ENCODE peak calls at places on chromosomes 6 and 20, in nine cellular contexts. One of them, this sample, is unnamed.
A peak's percentile ranks its signal among the peaks of the same experiment; 100 is the strongest.

GRCh38 chr6:141265748-141266647 is 866.7 kb upstream of the GJE1 start:
- DNase-seq in NCI-H1092 treated with DMSO at 0.1 percent for 48 hours: peak; percentile 44
- DNase-seq in kidney: no peak
- DNase-seq in NCI-H446 treated with DMSO at 0.1 percent for 48 hours: no peak
- DNase-seq in fibroblast of lung: peak; percentile 14
- DNase-seq in Panc1: no peak
- DNase-seq in HuH-7: no peak
- DNase-seq in C1 segment of cervical spinal cord: no peak
- DNase-seq in stimulated activated CD8-positive, alpha-beta memory T cell treated with anti-CD3 and anti-CD28 coated beads, Interleukin-7, amount 100 ng/mL, for 1 hour: no peak
- DNase-seq in this sample: no peak

GRCh38 chr6:109491207-109491938 is 8.4 kb upstream of the ZBTB24 start:
- DNase-seq in NCI-H1092 treated with DMSO at 0.1 percent for 48 hours: no peak
- DNase-seq in kidney: no peak
- DNase-seq in NCI-H446 treated with DMSO at 0.1 percent for 48 hours: no peak
- DNase-seq in fibroblast of lung: peak; percentile 19
- DNase-seq in Panc1: no peak
- DNase-seq in HuH-7: no peak
- DNase-seq in C1 segment of cervical spinal cord: no peak
- DNase-seq in stimulated activated CD8-positive, alpha-beta memory T cell treated with anti-CD3 and anti-CD28 coated beads, Interleukin-7, amount 100 ng/mL, for 1 hour: no peak
- DNase-seq in this sample: no peak

GRCh38 chr20:9615118-9615517 is 100.7 kb downstream of the LAMP5 start:
- DNase-seq in NCI-H1092 treated with DMSO at 0.1 percent for 48 hours: no peak
- DNase-seq in kidney: no peak
- DNase-seq in NCI-H446 treated with DMSO at 0.1 percent for 48 hours: no peak
- DNase-seq in fibroblast of lung: no peak
- DNase-seq in Panc1: no peak
- DNase-seq in HuH-7: no peak
- DNase-seq in C1 segment of cervical spinal cord: no peak
- DNase-seq in stimulated activated CD8-positive, alpha-beta memory T cell treated with anti-CD3 and anti-CD28 coated beads, Interleukin-7, amount 100 ng/mL, for 1 hour: no peak
- DNase-seq in this sample: no peak

GRCh38 chr6:157143171-157143884 is 180.0 kb downstream of the TMEM242 start:
- DNase-seq in NCI-H1092 treated with DMSO at 0.1 percent for 48 hours: peak; percentile 60
- DNase-seq in kidney: no peak
- DNase-seq in NCI-H446 treated with DMSO at 0.1 percent for 48 hours: peak; percentile 89
- DNase-seq in fibroblast of lung: peak; percentile 96
- DNase-seq in Panc1: no peak
- DNase-seq in HuH-7: no peak
- DNase-seq in C1 segment of cervical spinal cord: no peak
- DNase-seq in stimulated activated CD8-positive, alpha-beta memory T cell treated with anti-CD3 and anti-CD28 coated beads, Interleukin-7, amount 100 ng/mL, for 1 hour: no peak
- DNase-seq in this sample: no peak

GRCh38 chr6:72363844-72364740 is 257.8 kb upstream of the KCNQ5 start:
- DNase-seq in NCI-H1092 treated with DMSO at 0.1 percent for 48 hours: no peak
- DNase-seq in kidney: no peak
- DNase-seq in NCI-H446 treated with DMSO at 0.1 percent for 48 hours: peak; percentile 71
- DNase-seq in fibroblast of lung: peak; percentile 99
- DNase-seq in Panc1: peak; percentile 41
- DNase-seq in HuH-7: no peak
- DNase-seq in C1 segment of cervical spinal cord: no peak
- DNase-seq in stimulated activated CD8-positive, alpha-beta memory T cell treated with anti-CD3 and anti-CD28 coated beads, Interleukin-7, amount 100 ng/mL, for 1 hour: no peak
- DNase-seq in this sample: no peak

GRCh38 chr20:63156221-63156671 is 59.7 kb downstream of the YTHDF1 start:
- DNase-seq in NCI-H1092 treated with DMSO at 0.1 percent for 48 hours: peak; percentile 3
- DNase-seq in kidney: peak; percentile 58
- DNase-seq in NCI-H446 treated with DMSO at 0.1 percent for 48 hours: no peak
- DNase-seq in fibroblast of lung: no peak
- DNase-seq in Panc1: no peak
- DNase-seq in HuH-7: no peak
- DNase-seq in C1 segment of cervical spinal cord: no peak
- DNase-seq in stimulated activated CD8-positive, alpha-beta memory T cell treated with anti-CD3 and anti-CD28 coated beads, Interleukin-7, amount 100 ng/mL, for 1 hour: no peak
- DNase-seq in this sample: no peak

GRCh38 chr6:119172813-119173212 is 94.3 kb upstream of the FAM184A start:
- DNase-seq in NCI-H1092 treated with DMSO at 0.1 percent for 48 hours: no peak
- DNase-seq in kidney: no peak
- DNase-seq in NCI-H446 treated with DMSO at 0.1 percent for 48 hours: no peak
- DNase-seq in fibroblast of lung: no peak
- DNase-seq in Panc1: no peak
- DNase-seq in HuH-7: no peak
- DNase-seq in C1 segment of cervical spinal cord: no peak
- DNase-seq in stimulated activated CD8-positive, alpha-beta memory T cell treated with anti-CD3 and anti-CD28 coated beads, Interleukin-7, amount 100 ng/mL, for 1 hour: no peak
- DNase-seq in this sample: no peak

GRCh38 chr6:144216668-144217218 is 66.4 kb downstream of the STX11 start:
- DNase-seq in NCI-H1092 treated with DMSO at 0.1 percent for 48 hours: no peak
- DNase-seq in kidney: peak; percentile 91
- DNase-seq in NCI-H446 treated with DMSO at 0.1 percent for 48 hours: no peak
- DNase-seq in fibroblast of lung: no peak
- DNase-seq in Panc1: no peak
- DNase-seq in HuH-7: no peak
- DNase-seq in C1 segment of cervical spinal cord: no peak
- DNase-seq in stimulated activated CD8-positive, alpha-beta memory T cell treated with anti-CD3 and anti-CD28 coated beads, Interleukin-7, amount 100 ng/mL, for 1 hour: no peak
- DNase-seq in this sample: no peak

GRCh38 chr20:31968299-31969126 is 562 bp downstream of the XKR7 start:
- DNase-seq in NCI-H1092 treated with DMSO at 0.1 percent for 48 hours: peak; percentile 15
- DNase-seq in kidney: peak; percentile 92
- DNase-seq in NCI-H446 treated with DMSO at 0.1 percent for 48 hours: no peak
- DNase-seq in fibroblast of lung: peak; percentile 54
- DNase-seq in Panc1: no peak
- DNase-seq in HuH-7: peak; percentile 96
- DNase-seq in C1 segment of cervical spinal cord: peak; percentile 41
- DNase-seq in stimulated activated CD8-positive, alpha-beta memory T cell treated with anti-CD3 and anti-CD28 coated beads, Interleukin-7, amount 100 ng/mL, for 1 hour: peak; percentile 72
- DNase-seq in this sample: no peak

GRCh38 chr6:220736-221475 is 71.4 kb upstream of the DUSP22 start:
- DNase-seq in NCI-H1092 treated with DMSO at 0.1 percent for 48 hours: no peak
- DNase-seq in kidney: no peak
- DNase-seq in NCI-H446 treated with DMSO at 0.1 percent for 48 hours: no peak
- DNase-seq in fibroblast of lung: peak; percentile 38
- DNase-seq in Panc1: no peak
- DNase-seq in HuH-7: no peak
- DNase-seq in C1 segment of cervical spinal cord: no peak
- DNase-seq in stimulated activated CD8-positive, alpha-beta memory T cell treated with anti-CD3 and anti-CD28 coated beads, Interleukin-7, amount 100 ng/mL, for 1 hour: no peak
- DNase-seq in this sample: no peak

GRCh38 chr6:111154981-111155380 is 67.7 kb downstream of the SLC16A10 start:
- DNase-seq in NCI-H1092 treated with DMSO at 0.1 percent for 48 hours: no peak
- DNase-seq in kidney: no peak
- DNase-seq in NCI-H446 treated with DMSO at 0.1 percent for 48 hours: no peak
- DNase-seq in fibroblast of lung: no peak
- DNase-seq in Panc1: no peak
- DNase-seq in HuH-7: no peak
- DNase-seq in C1 segment of cervical spinal cord: no peak
- DNase-seq in stimulated activated CD8-positive, alpha-beta memory T cell treated with anti-CD3 and anti-CD28 coated beads, Interleukin-7, amount 100 ng/mL, for 1 hour: no peak
- DNase-seq in this sample: no peak

GRCh38 chr6:4920914-4921410 is 82.9 kb downstream of the RPP40 start:
- DNase-seq in NCI-H1092 treated with DMSO at 0.1 percent for 48 hours: no peak
- DNase-seq in kidney: no peak
- DNase-seq in NCI-H446 treated with DMSO at 0.1 percent for 48 hours: no peak
- DNase-seq in fibroblast of lung: peak; percentile 51
- DNase-seq in Panc1: no peak
- DNase-seq in HuH-7: no peak
- DNase-seq in C1 segment of cervical spinal cord: no peak
- DNase-seq in stimulated activated CD8-positive, alpha-beta memory T cell treated with anti-CD3 and anti-CD28 coated beads, Interleukin-7, amount 100 ng/mL, for 1 hour: no peak
- DNase-seq in this sample: no peak